ENCODE peak calls at places on chromosomes 5 and 9, in nine cellular contexts. X is neural progenitor cell, Q is pancreas, H is Panc1, A is left lung, O is mammary epithelial cell, M is cardiac muscle cell, C is adrenal gland, S is PC-9. D is an unnamed sample. For H3K4me1 and H3K27me3, the result is how much of the 10 kb centered on the place peaks cover.

GRCh38 chr9:123048748-123049147 is 15.3 kb downstream of the GPR21 start:
- DNase-seq in X (no peak), Q (no peak), H (no peak), A (no peak), O (no peak), M (no peak), C (no peak), S (no peak), D (no peak)

GRCh38 chr5:56829137-56829536 is 13.8 kb downstream of the MAP3K1 start:
- DNase-seq in X (no peak), Q (no peak), H (no peak), A (no peak), O (peak), M (no peak), C (no peak), S (peak), D (no peak)

GRCh38 chr9:97543568-97543967 is 42.1 kb downstream of the TMOD1 start:
- DNase-seq in X (no peak), Q (no peak), H (no peak), A (no peak), O (peak), M (no peak), C (no peak), S (peak), D (no peak)

GRCh38 chr9:91659529-91660294 is 236.1 kb upstream of the NFIL3 start:
- DNase-seq in X (peak), Q (no peak), H (no peak), A (no peak), O (no peak), M (peak), C (no peak), S (no peak), D (no peak)

GRCh38 chr9:113343732-113344231 is 3.7 kb upstream of the WDR31 start:
- DNase-seq in X (no peak), Q (peak), H (no peak), A (peak), O (no peak), M (peak), C (peak), S (peak), D (peak)

GRCh38 chr9:135887021-135887507 is 20.3 kb downstream of the CAMSAP1 start:
- DNase-seq in X (no peak), Q (no peak), H (no peak), A (no peak), O (peak), M (no peak), C (peak), S (no peak), D (peak)

GRCh38 chr9:93267681-93268505 is 84.0 kb downstream of the WNK2 start:
- DNase-seq in X (no peak), Q (no peak), H (no peak), A (peak), O (no peak), M (no peak), C (no peak), S (no peak), D (no peak)

GRCh38 chr5:34503379-34504346 is 152.5 kb upstream of the RAI14 start:
- DNase-seq in X (no peak), Q (no peak), H (no peak), A (no peak), O (no peak), M (no peak), C (no peak), S (no peak), D (no peak)

GRCh38 chr5:72921886-72922285 is 34.0 kb upstream of the FCHO2 start:
- DNase-seq in X (no peak), Q (no peak), H (no peak), A (no peak), O (no peak), M (peak), C (no peak), S (no peak), D (no peak)

GRCh38 chr5:94276751-94277150 is 341.7 kb downstream of the KIAA0825 start:
- DNase-seq in X (no peak), Q (no peak), H (no peak), A (no peak), O (no peak), M (no peak), C (peak), S (no peak), D (no peak)

GRCh38 chr5:134053840-134054338 is 49.1 kb upstream of the VDAC1 start:
- DNase-seq in X (no peak), Q (no peak), H (no peak), A (no peak), O (peak), M (no peak), C (no peak), S (no peak), D (no peak)

GRCh38 chr5:150780816-150781221 is 2.3 kb downstream of the SMIM3 start:
- DNase-seq in X (no peak), Q (no peak), H (no peak), A (no peak), O (peak), M (no peak), C (no peak), S (no peak), D (no peak)

GRCh38 chr5:135126688-135127603 is 92.9 kb upstream of the PITX1 start:
- DNase-seq in X (no peak), Q (peak), H (no peak), A (no peak), O (no peak), M (no peak), C (no peak), S (peak), D (peak)

GRCh38 chr5:79759848-79760247 is 70.2 kb downstream of the CMYA5 start:
- DNase-seq in X (no peak), Q (no peak), H (no peak), A (no peak), O (no peak), M (no peak), C (no peak), S (no peak), D (no peak)

GRCh38 chr5:135122797-135123196 is 88.8 kb upstream of the PITX1 start:
- DNase-seq in X (no peak), Q (no peak), H (no peak), A (no peak), O (no peak), M (no peak), C (no peak), S (no peak), D (no peak)

GRCh38 chr9:117782931-117783788 is 79.0 kb downstream of the TLR4 start:
- DNase-seq in X (peak), Q (peak), H (peak), A (peak), O (peak), M (peak), C (peak), S (peak), D (peak)

GRCh38 chr5:112006721-112007120 is 249.7 kb upstream of the NREP start:
- DNase-seq in X (no peak), Q (no peak), H (no peak), A (no peak), O (peak), M (no peak), C (no peak), S (no peak), D (no peak)

GRCh38 chr5:115342593-115343377 is 46.3 kb upstream of the CCDC112 start:
- DNase-seq in X (no peak), Q (no peak), H (no peak), A (no peak), O (no peak), M (no peak), C (no peak), S (no peak), D (no peak)

GRCh38 chr5:114174837-114175236 is 187.0 kb upstream of the KCNN2 start:
- DNase-seq in X (no peak), Q (no peak), H (no peak), A (no peak), O (no peak), M (no peak), C (no peak), S (no peak), D (no peak)

GRCh38 chr5:142955628-142956027 is 185.5 kb downstream of the ARHGAP26 start:
- DNase-seq in X (no peak), Q (no peak), H (no peak), A (no peak), O (no peak), M (no peak), C (no peak), S (no peak), D (no peak)

GRCh38 chr5:111582962-111583669 is 70.8 kb upstream of the STARD4 start:
- DNase-seq in X (no peak), Q (no peak), H (no peak), A (no peak), O (peak), M (peak), C (no peak), S (no peak), D (no peak)

GRCh38 chr5:98938459-98938858 is 9.7 kb upstream of the CHD1 start:
- DNase-seq in X (peak), Q (no peak), H (no peak), A (no peak), O (peak), M (peak), C (no peak), S (no peak), D (no peak)

GRCh38 chr9:76216161-76216649 is 178.0 kb downstream of the RFK start:
- DNase-seq in X (no peak), Q (no peak), H (no peak), A (no peak), O (peak), M (no peak), C (no peak), S (no peak), D (no peak)

GRCh38 chr5:142472306-142472951 is 147.6 kb upstream of the SPRY4 start:
- DNase-seq in X (no peak), Q (no peak), H (peak), A (no peak), O (peak), M (no peak), C (no peak), S (peak), D (no peak)

GRCh38 chr5:55625913-55626312 is 86.2 kb downstream of the SLC38A9 start:
- DNase-seq in X (no peak), Q (no peak), H (no peak), A (no peak), O (no peak), M (no peak), C (no peak), S (no peak), D (no peak)
- H3K4me1 ChIP-seq in X (under half), Q (under half), H (under half), A (under half), O (under half), M (under half), C (under half), S (under half), D (under half)

GRCh38 chr5:123084730-123085605 is 4.1 kb upstream of the PRDM6 start:
- DNase-seq in X (no peak), Q (no peak), H (no peak), A (no peak), O (no peak), M (no peak), C (no peak), S (no peak), D (no peak)
- H3K27me3 ChIP-seq in X (half or more), Q (under half), H (under half), A (half or more), O (under half), M (half or more), C (under half), S (under half), D (under half)

GRCh38 chr5:174419523-174420132 is 304.8 kb upstream of the MSX2 start:
- DNase-seq in X (peak), Q (peak), H (peak), A (peak), O (peak), M (peak), C (peak), S (peak), D (peak)
- H3K4me3 ChIP-seq in X (peak), Q (no peak), H (peak), A (no peak), O (peak), M (peak), C (no peak), S (no peak), D (peak)

DNA sequence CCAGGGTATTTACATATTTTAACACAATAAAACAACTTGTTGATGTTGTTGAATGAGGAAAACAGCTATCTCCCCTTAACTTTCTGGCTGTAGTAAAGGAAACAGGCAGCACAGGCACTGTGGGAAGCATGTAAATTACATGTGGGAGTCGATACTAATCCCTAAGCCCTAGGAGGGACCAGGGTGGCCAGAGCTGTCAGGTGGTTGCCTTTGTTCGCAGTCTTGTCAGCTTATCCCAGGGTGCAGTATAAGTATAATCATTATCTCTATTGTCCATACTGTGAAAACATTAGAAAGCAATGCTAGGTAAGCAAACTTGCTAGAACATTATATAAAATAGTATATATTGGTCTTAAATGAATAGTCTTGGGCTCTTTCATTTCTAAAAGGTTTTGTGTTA is 125.6 kb upstream of the RPS23 start:
- DNase-seq in X (no peak), Q (no peak), H (no peak), A (no peak), O (no peak), M (no peak), C (no peak), S (no peak), D (no peak)
- H3K4me1 ChIP-seq in X (under half), Q (under half), H (under half), A (under half), O (under half), M (under half), C (under half), S (under half), D (under half)

D was measured in aorta.